ENCODE peak calls at places on chromosomes 7 and 10, in seven cellular contexts. W is SJSA1, I is lower lobe of right lung, Z is cardiac muscle cell, F is OCI-LY7, Q is psoas muscle, H is heart left ventricle. X is an unnamed sample. For H3K36me3, the result is how much of the 10 kb centered on the place peaks cover.

GRCh38 chr7:130273081-130273699 is 6.5 kb downstream of the CPA2 start:
- DNase-seq in W (no peak), I (no peak), Z (peak), F (no peak), Q (no peak), H (no peak), X (no peak)

GRCh38 chr7:70833726-70834125 is 298.2 kb upstream of the GALNT17 start:
- DNase-seq in W (no peak), I (no peak), Z (peak), F (no peak), Q (no peak), H (no peak), X (no peak)

GRCh38 chr7:46600340-46600739 is 679.3 kb upstream of the IGFBP3 start:
- DNase-seq in W (no peak), I (no peak), Z (peak), F (no peak), Q (peak), H (peak), X (no peak)

GRCh38 chr10:100291356-100291755 is 4.9 kb upstream of the BLOC1S2 start:
- DNase-seq in W (no peak), I (no peak), Z (no peak), F (no peak), Q (no peak), H (no peak), X (no peak)

GRCh38 chr10:124308811-124309210 is 109.9 kb downstream of the OAT start:
- DNase-seq in W (no peak), I (no peak), Z (no peak), F (no peak), Q (no peak), H (no peak), X (peak)

GRCh38 chr10:28788767-28789166 is 111.4 kb downstream of the BAMBI start:
- DNase-seq in W (no peak), I (no peak), Z (no peak), F (no peak), Q (no peak), H (no peak), X (no peak)

GRCh38 chr7:84111842-84112241 is 82.7 kb downstream of the SEMA3A start:
- DNase-seq in W (no peak), I (no peak), Z (no peak), F (no peak), Q (no peak), H (no peak), X (no peak)

GRCh38 chr10:86415583-86415982 is 49.0 kb upstream of the GRID1 start:
- DNase-seq in W (no peak), I (no peak), Z (no peak), F (no peak), Q (no peak), H (no peak), X (no peak)

GRCh38 chr7:30633223-30633622 is 38.5 kb downstream of the GARS1 start:
- DNase-seq in W (no peak), I (no peak), Z (no peak), F (no peak), Q (no peak), H (no peak), X (no peak)

GRCh38 chr10:77629775-77630565 is 7.6 kb downstream of the KCNMA1 start:
- DNase-seq in W (peak), I (no peak), Z (peak), F (no peak), Q (no peak), H (no peak), X (no peak)

GRCh38 chr10:34506773-34507172 is 308.3 kb downstream of the PARD3 start:
- DNase-seq in W (no peak), I (no peak), Z (no peak), F (no peak), Q (no peak), H (no peak), X (no peak)

GRCh38 chr7:30023524-30023923 is 3.0 kb downstream of the FKBP14 start:
- DNase-seq in W (no peak), I (no peak), Z (no peak), F (no peak), Q (no peak), H (no peak), X (no peak)

GRCh38 chr7:128174391-128174790 is 66.7 kb upstream of the LEP start:
- DNase-seq in W (no peak), I (no peak), Z (no peak), F (no peak), Q (no peak), H (no peak), X (no peak)

GRCh38 chr10:91713471-91714072 is 80.7 kb upstream of the PPP1R3C start:
- DNase-seq in W (no peak), I (no peak), Z (no peak), F (no peak), Q (no peak), H (no peak), X (no peak)

GRCh38 chr7:26093023-26093422 is 59.0 kb upstream of the NFE2L3 start:
- DNase-seq in W (no peak), I (no peak), Z (no peak), F (no peak), Q (no peak), H (no peak), X (no peak)

GRCh38 chr7:129146237-129146979 is 1.9 kb downstream of the TSPAN33 start:
- DNase-seq in W (no peak), I (no peak), Z (no peak), F (peak), Q (no peak), H (peak), X (no peak)

GRCh38 chr10:19702215-19702614 is 114.0 kb upstream of the PLXDC2 start:
- DNase-seq in W (peak), I (no peak), Z (peak), F (no peak), Q (no peak), H (no peak), X (no peak)

GRCh38 chr10:27355918-27356573 is 115.4 kb upstream of the ACBD5 start:
- DNase-seq in W (no peak), I (no peak), Z (peak), F (no peak), Q (no peak), H (no peak), X (no peak)

GRCh38 chr10:49592726-49593563 is 17.2 kb upstream of the SLC18A3 start:
- DNase-seq in W (peak), I (no peak), Z (peak), F (peak), Q (no peak), H (peak), X (no peak)

GRCh38 chr7:80432166-80432565 is 79.7 kb downstream of the GNAT3 start:
- DNase-seq in W (no peak), I (no peak), Z (no peak), F (no peak), Q (no peak), H (no peak), X (no peak)

GRCh38 chr10:119282446-119282845 is 75.1 kb downstream of the GRK5 start:
- DNase-seq in W (no peak), I (no peak), Z (no peak), F (no peak), Q (no peak), H (no peak), X (no peak)

GRCh38 chr10:119283818-119284217 is 76.4 kb downstream of the GRK5 start:
- DNase-seq in W (no peak), I (peak), Z (no peak), F (peak), Q (no peak), H (no peak), X (no peak)

GRCh38 chr10:119283387-119283786 is 76.0 kb downstream of the GRK5 start:
- DNase-seq in W (no peak), I (peak), Z (no peak), F (no peak), Q (no peak), H (no peak), X (no peak)

GRCh38 chr10:119279441-119279840 is 72.1 kb downstream of the GRK5 start:
- DNase-seq in W (no peak), I (no peak), Z (no peak), F (no peak), Q (no peak), H (no peak), X (no peak)

DNA sequence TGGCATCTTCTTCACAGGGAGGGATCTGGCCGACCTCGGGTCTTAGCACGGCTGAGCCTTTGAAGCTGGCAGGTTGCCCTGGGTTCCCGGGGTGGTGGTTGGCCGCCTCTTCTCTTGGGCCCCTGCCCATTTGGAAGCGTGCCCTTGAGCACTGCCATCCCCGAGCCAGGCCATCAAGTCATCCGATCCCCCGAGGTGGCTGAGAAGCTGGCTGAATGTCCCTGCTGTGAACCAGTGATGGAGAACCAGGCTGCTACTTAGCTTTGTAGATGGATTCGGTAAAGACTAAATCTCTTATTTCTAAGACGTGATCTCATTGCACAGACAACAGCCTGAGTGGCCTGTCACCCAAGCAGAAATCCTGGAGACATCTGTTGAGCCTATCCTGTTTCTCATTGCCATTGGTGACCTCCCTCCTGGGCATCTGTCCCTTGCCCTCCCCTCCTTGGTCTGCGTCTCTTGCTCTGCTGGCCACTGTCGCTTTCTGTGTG is 74.3 kb downstream of the GRK5 start:
- DNase-seq in W (no peak), I (no peak), Z (peak), F (no peak), Q (peak), H (peak), X (peak)
- H3K27ac ChIP-seq in W (no peak), I (peak), Z (no peak), F (no peak), Q (peak), H (peak), X (peak)

DNA sequence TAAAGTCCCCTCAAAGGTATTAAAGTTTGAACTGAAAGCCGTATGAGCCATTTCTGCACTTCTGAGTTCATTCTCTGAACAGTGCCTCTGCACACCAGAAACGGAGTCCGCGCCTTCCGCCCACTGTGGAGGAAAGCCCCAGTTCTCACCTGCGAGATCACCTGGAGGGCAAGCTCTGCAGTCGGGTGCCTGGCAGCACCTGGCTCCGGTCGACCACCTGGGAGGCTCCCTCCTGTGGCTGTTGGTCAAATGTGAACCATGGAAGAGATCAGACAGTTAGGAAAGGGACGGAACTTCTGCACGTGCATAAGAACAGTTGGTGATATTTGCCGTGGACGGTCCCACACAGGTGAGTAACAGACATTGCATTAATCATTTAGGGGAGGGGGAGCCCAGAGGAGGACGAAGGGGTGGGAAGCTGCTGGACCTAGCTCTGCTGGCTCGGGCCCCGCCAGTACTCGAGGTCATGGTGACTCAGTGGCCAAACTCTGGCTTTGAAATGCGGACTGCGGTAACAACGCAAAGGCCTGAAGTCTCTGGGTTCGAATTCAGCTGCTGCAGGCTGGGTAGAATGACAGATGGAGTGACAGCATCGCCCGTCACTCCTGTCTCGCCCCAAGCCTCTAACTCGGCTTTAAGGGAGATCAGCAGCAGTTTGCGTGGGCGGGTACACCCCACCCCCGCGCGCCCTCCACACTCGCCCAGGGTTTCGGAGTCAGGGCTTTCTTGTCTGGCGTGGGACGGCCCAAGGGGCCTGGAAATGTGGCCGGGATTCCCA is 1.7 kb upstream of the DPYSL4 start:
- DNase-seq in W (no peak), I (no peak), Z (no peak), F (no peak), Q (no peak), H (peak), X (no peak)
- H3K4me3 ChIP-seq in W (no peak), I (no peak), Z (no peak), F (no peak), Q (peak), H (no peak), X (no peak)

DNA sequence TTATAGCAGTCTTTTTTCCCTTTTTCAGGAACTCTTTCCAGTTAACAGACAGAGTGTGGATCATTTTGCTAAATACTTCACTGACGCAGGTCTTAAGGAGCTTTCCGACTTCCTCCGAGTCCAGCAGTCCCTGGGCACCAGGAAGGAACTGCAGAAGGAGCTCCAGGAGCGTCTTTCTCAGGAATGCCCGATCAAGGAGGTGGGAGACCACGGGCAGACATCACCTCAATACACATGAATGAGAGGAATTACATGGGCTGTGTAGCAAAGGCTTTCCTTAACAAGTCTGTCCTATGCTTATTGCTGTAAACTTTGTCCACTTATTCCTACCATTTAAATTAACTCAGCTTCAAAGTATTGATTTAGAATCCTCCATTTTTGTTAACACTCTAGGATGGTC is 48.8 kb downstream of the BZW2 start:
- DNase-seq in W (no peak), I (no peak), Z (no peak), F (no peak), Q (no peak), H (no peak), X (no peak)
- H3K36me3 ChIP-seq in W (half or more), I (half or more), Z (half or more), F (half or more), Q (under half), H (half or more), X (half or more)

DNA sequence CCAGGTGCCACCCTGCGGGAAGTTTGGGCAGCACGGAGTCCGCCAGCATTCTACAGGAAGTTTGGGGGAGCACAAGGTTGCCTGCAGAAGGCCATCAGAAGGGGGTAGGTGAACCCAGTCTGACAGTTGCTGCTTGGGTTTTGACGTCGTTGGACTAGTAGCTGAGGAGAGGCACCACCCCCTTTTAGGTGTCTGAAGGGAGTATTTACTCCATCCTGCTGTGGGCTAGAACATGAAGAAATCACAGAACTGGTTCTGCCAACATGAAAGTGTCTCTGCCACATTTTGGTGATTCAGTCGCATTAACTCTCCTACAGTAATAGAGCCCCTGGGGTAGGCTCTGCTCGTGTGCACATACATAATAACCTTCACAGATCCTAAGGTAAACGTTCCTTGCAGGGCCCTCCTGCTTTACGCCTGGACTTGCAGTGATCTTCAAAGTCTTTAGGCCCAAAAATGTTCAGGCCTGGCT is 852 bp upstream of the TRIL start:
- DNase-seq in W (no peak), I (no peak), Z (no peak), F (no peak), Q (no peak), H (no peak), X (no peak)
- H3K27ac ChIP-seq in W (no peak), I (peak), Z (no peak), F (no peak), Q (peak), H (peak), X (peak)

GRCh38 chr7:86846494-86847190 is 202.9 kb downstream of the GRM3 start:
- DNase-seq in W (no peak), I (no peak), Z (no peak), F (no peak), Q (no peak), H (no peak), X (no peak)
- H3K4me3 ChIP-seq in W (no peak), I (no peak), Z (no peak), F (no peak), Q (no peak), H (no peak), X (no peak)

DNA sequence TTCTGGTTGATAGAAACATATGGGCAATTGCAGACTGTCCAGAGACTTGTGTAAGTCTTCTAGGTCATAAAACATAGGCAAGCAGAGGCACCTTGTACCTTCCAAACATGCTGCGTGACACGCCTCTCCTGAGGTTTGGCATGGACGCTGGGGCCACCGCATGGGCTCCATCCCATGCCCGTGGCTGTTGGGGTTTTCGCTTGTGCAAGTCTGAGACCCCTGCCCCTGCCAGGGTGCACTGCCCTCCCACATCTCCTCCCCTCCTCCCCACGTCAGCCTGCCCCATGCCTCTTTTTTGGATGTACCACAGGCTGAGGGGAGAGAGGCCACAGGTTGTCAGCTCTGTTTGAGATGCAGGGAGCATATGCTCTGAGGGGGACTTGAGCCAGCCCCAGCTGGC is 19.0 kb downstream of the EIF3B start:
- DNase-seq in W (no peak), I (no peak), Z (no peak), F (no peak), Q (no peak), H (no peak), X (no peak)
- H3K36me3 ChIP-seq in W (half or more), I (half or more), Z (half or more), F (half or more), Q (under half), H (half or more), X (half or more)

DNA sequence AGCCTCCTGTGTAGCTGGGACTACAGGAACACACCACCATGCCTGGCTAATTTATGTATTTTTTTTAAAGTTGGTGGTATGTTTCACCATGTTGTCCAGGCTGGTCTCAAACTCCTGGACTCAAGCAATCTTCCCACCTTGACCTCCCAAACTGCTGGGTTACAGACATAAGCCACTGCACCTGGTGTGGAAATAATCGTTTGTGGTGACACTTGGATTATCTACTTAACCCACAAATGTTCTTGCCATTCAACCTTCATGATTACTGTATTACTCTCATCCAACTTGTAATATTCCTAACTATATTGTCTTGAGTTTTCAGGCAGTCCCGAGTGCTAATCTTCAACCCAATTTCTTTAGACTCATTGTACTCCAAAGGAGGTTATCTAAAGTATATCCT is 9.6 kb upstream of the SRGN start:
- DNase-seq in W (no peak), I (no peak), Z (no peak), F (no peak), Q (no peak), H (no peak), X (no peak)
- H3K27ac ChIP-seq in W (no peak), I (no peak), Z (no peak), F (no peak), Q (no peak), H (no peak), X (no peak)

DNA sequence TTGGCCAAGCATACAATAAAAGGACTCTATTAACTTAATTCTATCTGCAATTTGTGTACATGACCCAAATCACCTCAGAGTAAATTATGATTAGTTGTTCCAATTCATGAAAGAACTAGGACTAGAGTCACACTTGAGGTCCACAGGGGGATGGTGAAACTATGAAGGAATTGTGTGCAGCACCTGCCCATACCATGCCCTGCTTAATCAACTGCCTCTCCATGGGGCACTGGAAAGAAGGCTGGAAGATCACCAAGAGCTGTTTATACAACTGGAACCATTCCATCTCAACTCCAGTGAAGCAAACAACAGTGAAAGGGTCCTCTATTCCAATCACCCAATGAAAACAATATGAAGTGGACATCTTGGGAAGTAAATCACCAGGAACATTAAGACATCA is 98.6 kb upstream of the SEMA3D start:
- DNase-seq in W (no peak), I (no peak), Z (no peak), F (no peak), Q (no peak), H (no peak), X (no peak)
- H3K4me3 ChIP-seq in W (no peak), I (no peak), Z (no peak), F (no peak), Q (no peak), H (no peak), X (no peak)

X was measured in upper lobe of right lung.